ENCODE peak calls at places on chromosomes 5 and 9, in ten cellular contexts. One of them, this sample, is unnamed.

GRCh38 chr5:91065541-91065940 is 317.6 kb downstream of the ARRDC3 start:
- DNase-seq in astrocyte of the spinal cord: no peak
- DNase-seq in HCT116: no peak
- DNase-seq in cardiac muscle cell: no peak
- DNase-seq in AG10803: no peak
- DNase-seq in dorsolateral prefrontal cortex: no peak
- DNase-seq in BE2C: no peak
- DNase-seq in gastrocnemius medialis: no peak
- DNase-seq in cardiac fibroblast: no peak
- DNase-seq in sigmoid colon: no peak
- DNase-seq in this sample: no peak

GRCh38 chr5:79346420-79346824 is 110.5 kb downstream of the JMY start:
- DNase-seq in astrocyte of the spinal cord: peak
- DNase-seq in HCT116: peak
- DNase-seq in cardiac muscle cell: no peak
- DNase-seq in AG10803: peak
- DNase-seq in dorsolateral prefrontal cortex: no peak
- DNase-seq in BE2C: no peak
- DNase-seq in gastrocnemius medialis: no peak
- DNase-seq in cardiac fibroblast: no peak
- DNase-seq in sigmoid colon: no peak
- DNase-seq in this sample: peak

GRCh38 chr9:19229725-19230355 is 653 bp upstream of the DENND4C start:
- DNase-seq in astrocyte of the spinal cord: no peak
- DNase-seq in HCT116: peak
- DNase-seq in cardiac muscle cell: peak
- DNase-seq in AG10803: no peak
- DNase-seq in dorsolateral prefrontal cortex: peak
- DNase-seq in BE2C: no peak
- DNase-seq in gastrocnemius medialis: no peak
- DNase-seq in cardiac fibroblast: no peak
- DNase-seq in sigmoid colon: peak
- DNase-seq in this sample: peak

GRCh38 chr5:113713051-113713450 is 199.6 kb downstream of the YTHDC2 start:
- DNase-seq in astrocyte of the spinal cord: no peak
- DNase-seq in HCT116: no peak
- DNase-seq in cardiac muscle cell: no peak
- DNase-seq in AG10803: no peak
- DNase-seq in dorsolateral prefrontal cortex: no peak
- DNase-seq in BE2C: no peak
- DNase-seq in gastrocnemius medialis: no peak
- DNase-seq in cardiac fibroblast: no peak
- DNase-seq in sigmoid colon: no peak
- DNase-seq in this sample: no peak

GRCh38 chr9:88574993-88575392 is 40.0 kb downstream of the NXNL2 start:
- DNase-seq in astrocyte of the spinal cord: peak
- DNase-seq in HCT116: no peak
- DNase-seq in cardiac muscle cell: no peak
- DNase-seq in AG10803: peak
- DNase-seq in dorsolateral prefrontal cortex: peak
- DNase-seq in BE2C: no peak
- DNase-seq in gastrocnemius medialis: no peak
- DNase-seq in cardiac fibroblast: peak
- DNase-seq in sigmoid colon: no peak
- DNase-seq in this sample: no peak

GRCh38 chr5:94618029-94618492 is 343 bp downstream of the KIAA0825 start:
- DNase-seq in astrocyte of the spinal cord: peak
- DNase-seq in HCT116: peak
- DNase-seq in cardiac muscle cell: peak
- DNase-seq in AG10803: peak
- DNase-seq in dorsolateral prefrontal cortex: peak
- DNase-seq in BE2C: peak
- DNase-seq in gastrocnemius medialis: peak
- DNase-seq in cardiac fibroblast: peak
- DNase-seq in sigmoid colon: peak
- DNase-seq in this sample: peak

GRCh38 chr5:134432677-134433359 is 21.1 kb upstream of the CDKN2AIPNL start:
- DNase-seq in astrocyte of the spinal cord: peak
- DNase-seq in HCT116: no peak
- DNase-seq in cardiac muscle cell: no peak
- DNase-seq in AG10803: no peak
- DNase-seq in dorsolateral prefrontal cortex: peak
- DNase-seq in BE2C: no peak
- DNase-seq in gastrocnemius medialis: no peak
- DNase-seq in cardiac fibroblast: peak
- DNase-seq in sigmoid colon: no peak
- DNase-seq in this sample: peak

GRCh38 chr5:75037106-75037505 is 15.3 kb downstream of the GCNT4 start:
- DNase-seq in astrocyte of the spinal cord: peak
- DNase-seq in HCT116: peak
- DNase-seq in cardiac muscle cell: no peak
- DNase-seq in AG10803: peak
- DNase-seq in dorsolateral prefrontal cortex: peak
- DNase-seq in BE2C: no peak
- DNase-seq in gastrocnemius medialis: no peak
- DNase-seq in cardiac fibroblast: peak
- DNase-seq in sigmoid colon: no peak
- DNase-seq in this sample: peak

GRCh38 chr5:34928267-34928666 is 1.1 kb upstream of the DNAJC21 start:
- DNase-seq in astrocyte of the spinal cord: no peak
- DNase-seq in HCT116: no peak
- DNase-seq in cardiac muscle cell: no peak
- DNase-seq in AG10803: no peak
- DNase-seq in dorsolateral prefrontal cortex: no peak
- DNase-seq in BE2C: no peak
- DNase-seq in gastrocnemius medialis: no peak
- DNase-seq in cardiac fibroblast: no peak
- DNase-seq in sigmoid colon: no peak
- DNase-seq in this sample: no peak

GRCh38 chr5:53099546-53099945 is 10.0 kb downstream of the MOCS2 start:
- DNase-seq in astrocyte of the spinal cord: peak
- DNase-seq in HCT116: no peak
- DNase-seq in cardiac muscle cell: no peak
- DNase-seq in AG10803: no peak
- DNase-seq in dorsolateral prefrontal cortex: no peak
- DNase-seq in BE2C: no peak
- DNase-seq in gastrocnemius medialis: no peak
- DNase-seq in cardiac fibroblast: no peak
- DNase-seq in sigmoid colon: no peak
- DNase-seq in this sample: no peak

GRCh38 chr9:68923480-68923879 is 90.4 kb downstream of the PRKACG start:
- DNase-seq in astrocyte of the spinal cord: no peak
- DNase-seq in HCT116: no peak
- DNase-seq in cardiac muscle cell: no peak
- DNase-seq in AG10803: no peak
- DNase-seq in dorsolateral prefrontal cortex: no peak
- DNase-seq in BE2C: no peak
- DNase-seq in gastrocnemius medialis: no peak
- DNase-seq in cardiac fibroblast: no peak
- DNase-seq in sigmoid colon: no peak
- DNase-seq in this sample: no peak

GRCh38 chr9:78132688-78133033 is 101.0 kb upstream of the GNAQ start:
- DNase-seq in astrocyte of the spinal cord: peak
- DNase-seq in HCT116: no peak
- DNase-seq in cardiac muscle cell: no peak
- DNase-seq in AG10803: no peak
- DNase-seq in dorsolateral prefrontal cortex: no peak
- DNase-seq in BE2C: no peak
- DNase-seq in gastrocnemius medialis: no peak
- DNase-seq in cardiac fibroblast: no peak
- DNase-seq in sigmoid colon: no peak
- DNase-seq in this sample: no peak

GRCh38 chr9:18999173-18999785 is 33.7 kb downstream of the SAXO1 start:
- DNase-seq in astrocyte of the spinal cord: no peak
- DNase-seq in HCT116: no peak
- DNase-seq in cardiac muscle cell: no peak
- DNase-seq in AG10803: no peak
- DNase-seq in dorsolateral prefrontal cortex: no peak
- DNase-seq in BE2C: no peak
- DNase-seq in gastrocnemius medialis: no peak
- DNase-seq in cardiac fibroblast: no peak
- DNase-seq in sigmoid colon: no peak
- DNase-seq in this sample: no peak

DNA sequence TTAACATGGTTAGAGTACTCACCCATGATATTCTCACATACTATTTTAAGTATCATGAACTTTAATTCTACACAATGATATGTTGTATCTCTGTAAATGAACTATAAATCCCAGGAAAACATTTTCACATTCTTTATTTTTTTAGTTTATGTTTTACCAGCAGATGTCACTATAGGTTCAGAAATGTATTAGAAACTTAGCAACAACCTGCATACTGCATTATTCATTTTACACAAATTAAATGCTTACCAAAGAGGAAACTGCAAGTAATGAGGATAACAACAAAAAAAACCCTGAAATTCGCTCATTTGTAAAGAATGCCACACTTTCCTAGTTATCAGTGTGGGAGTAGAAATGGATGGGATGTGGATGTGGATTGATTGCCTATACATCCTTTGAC is 217.5 kb upstream of the OTULINL start:
- DNase-seq in astrocyte of the spinal cord: no peak
- DNase-seq in HCT116: no peak
- DNase-seq in cardiac muscle cell: no peak
- DNase-seq in AG10803: no peak
- DNase-seq in dorsolateral prefrontal cortex: no peak
- DNase-seq in BE2C: no peak
- DNase-seq in gastrocnemius medialis: no peak
- DNase-seq in cardiac fibroblast: peak
- DNase-seq in sigmoid colon: no peak
- DNase-seq in this sample: no peak
- TF ChIP-seq CTCF in astrocyte of the spinal cord: no peak
- TF ChIP-seq CTCF in HCT116: no peak
- TF ChIP-seq CTCF in cardiac muscle cell: no peak
- TF ChIP-seq CTCF in AG10803: no peak
- TF ChIP-seq CTCF in dorsolateral prefrontal cortex: peak
- TF ChIP-seq CTCF in BE2C: no peak
- TF ChIP-seq CTCF in gastrocnemius medialis: no peak
- TF ChIP-seq CTCF in cardiac fibroblast: no peak
- TF ChIP-seq CTCF in sigmoid colon: no peak
- TF ChIP-seq CTCF in this sample: no peak

GRCh38 chr5:1485320-1486118 is 38.2 kb downstream of the LPCAT1 start:
- DNase-seq in astrocyte of the spinal cord: no peak
- DNase-seq in HCT116: no peak
- DNase-seq in cardiac muscle cell: no peak
- DNase-seq in AG10803: no peak
- DNase-seq in dorsolateral prefrontal cortex: no peak
- DNase-seq in BE2C: no peak
- DNase-seq in gastrocnemius medialis: no peak
- DNase-seq in cardiac fibroblast: no peak
- DNase-seq in sigmoid colon: no peak
- DNase-seq in this sample: no peak
- H3K4me3 ChIP-seq in astrocyte of the spinal cord: no peak
- H3K4me3 ChIP-seq in HCT116: no peak
- H3K4me3 ChIP-seq in cardiac muscle cell: no peak
- H3K4me3 ChIP-seq in AG10803: no peak
- H3K4me3 ChIP-seq in dorsolateral prefrontal cortex: no peak
- H3K4me3 ChIP-seq in BE2C: no peak
- H3K4me3 ChIP-seq in gastrocnemius medialis: no peak
- H3K4me3 ChIP-seq in cardiac fibroblast: no peak
- H3K4me3 ChIP-seq in sigmoid colon: no peak
- H3K4me3 ChIP-seq in this sample: no peak

GRCh38 chr5:132476853-132477729 is 13.5 kb downstream of the IRF1 start:
- DNase-seq in astrocyte of the spinal cord: no peak
- DNase-seq in HCT116: no peak
- DNase-seq in cardiac muscle cell: no peak
- DNase-seq in AG10803: no peak
- DNase-seq in dorsolateral prefrontal cortex: no peak
- DNase-seq in BE2C: no peak
- DNase-seq in gastrocnemius medialis: no peak
- DNase-seq in cardiac fibroblast: no peak
- DNase-seq in sigmoid colon: peak
- DNase-seq in this sample: no peak
- TF ChIP-seq CTCF in astrocyte of the spinal cord: no peak
- TF ChIP-seq CTCF in HCT116: no peak
- TF ChIP-seq CTCF in cardiac muscle cell: no peak
- TF ChIP-seq CTCF in AG10803: no peak
- TF ChIP-seq CTCF in dorsolateral prefrontal cortex: no peak
- TF ChIP-seq CTCF in BE2C: peak
- TF ChIP-seq CTCF in gastrocnemius medialis: no peak
- TF ChIP-seq CTCF in cardiac fibroblast: peak
- TF ChIP-seq CTCF in sigmoid colon: no peak
- TF ChIP-seq CTCF in this sample: peak

GRCh38 chr9:128895556-128895955 is 13.6 kb downstream of the LRRC8A start:
- DNase-seq in astrocyte of the spinal cord: peak
- DNase-seq in HCT116: no peak
- DNase-seq in cardiac muscle cell: no peak
- DNase-seq in AG10803: no peak
- DNase-seq in dorsolateral prefrontal cortex: no peak
- DNase-seq in BE2C: no peak
- DNase-seq in gastrocnemius medialis: no peak
- DNase-seq in cardiac fibroblast: no peak
- DNase-seq in sigmoid colon: no peak
- DNase-seq in this sample: no peak

GRCh38 chr9:128891354-128892222 is 9.7 kb downstream of the LRRC8A start:
- DNase-seq in astrocyte of the spinal cord: no peak
- DNase-seq in HCT116: no peak
- DNase-seq in cardiac muscle cell: no peak
- DNase-seq in AG10803: no peak
- DNase-seq in dorsolateral prefrontal cortex: no peak
- DNase-seq in BE2C: no peak
- DNase-seq in gastrocnemius medialis: no peak
- DNase-seq in cardiac fibroblast: no peak
- DNase-seq in sigmoid colon: no peak
- DNase-seq in this sample: peak

GRCh38 chr9:128893354-128893753 is 11.4 kb downstream of the LRRC8A start:
- DNase-seq in astrocyte of the spinal cord: no peak
- DNase-seq in HCT116: no peak
- DNase-seq in cardiac muscle cell: no peak
- DNase-seq in AG10803: no peak
- DNase-seq in dorsolateral prefrontal cortex: no peak
- DNase-seq in BE2C: no peak
- DNase-seq in gastrocnemius medialis: no peak
- DNase-seq in cardiac fibroblast: no peak
- DNase-seq in sigmoid colon: no peak
- DNase-seq in this sample: no peak

GRCh38 chr9:128894764-128895163 is 12.8 kb downstream of the LRRC8A start:
- DNase-seq in astrocyte of the spinal cord: no peak
- DNase-seq in HCT116: no peak
- DNase-seq in cardiac muscle cell: no peak
- DNase-seq in AG10803: no peak
- DNase-seq in dorsolateral prefrontal cortex: no peak
- DNase-seq in BE2C: no peak
- DNase-seq in gastrocnemius medialis: no peak
- DNase-seq in cardiac fibroblast: no peak
- DNase-seq in sigmoid colon: no peak
- DNase-seq in this sample: no peak

DNA sequence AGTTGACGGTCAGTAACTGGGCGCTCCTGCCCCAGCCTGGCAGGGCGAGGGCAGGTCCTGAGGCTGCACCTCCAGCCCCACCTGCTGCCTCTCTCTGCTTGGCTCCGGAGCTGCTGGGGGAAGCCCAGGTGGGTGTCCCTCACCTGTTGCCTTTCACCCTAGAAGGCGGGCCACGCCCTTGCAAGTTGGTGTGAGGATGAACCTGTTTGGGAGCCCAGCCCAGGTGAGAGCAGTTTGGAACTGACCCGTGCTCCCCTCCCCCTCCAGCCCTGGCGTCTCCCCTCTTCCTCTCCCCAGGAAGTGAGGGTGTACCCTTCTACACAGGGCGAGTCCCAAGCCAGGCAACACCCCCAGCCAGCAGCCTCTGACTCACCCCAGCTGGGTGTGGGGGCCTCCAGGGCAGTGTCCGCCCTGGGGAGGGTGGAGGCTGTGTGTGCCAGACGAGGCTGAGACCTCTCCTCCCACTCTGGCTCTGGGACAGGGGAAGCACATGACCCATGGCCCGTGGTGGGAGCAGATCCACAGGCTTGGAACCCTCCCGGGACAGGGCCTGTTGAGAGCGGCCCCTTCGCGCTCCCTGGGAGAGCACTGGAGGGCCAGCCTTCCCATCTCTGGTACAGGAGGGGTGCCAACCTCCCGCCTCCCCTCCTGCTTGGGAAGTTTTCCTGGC is 10.4 kb downstream of the LRRC8A start:
- DNase-seq in astrocyte of the spinal cord: peak
- DNase-seq in HCT116: no peak
- DNase-seq in cardiac muscle cell: no peak
- DNase-seq in AG10803: peak
- DNase-seq in dorsolateral prefrontal cortex: peak
- DNase-seq in BE2C: peak
- DNase-seq in gastrocnemius medialis: peak
- DNase-seq in cardiac fibroblast: peak
- DNase-seq in sigmoid colon: peak
- DNase-seq in this sample: peak
- H3K4me3 ChIP-seq in astrocyte of the spinal cord: no peak
- H3K4me3 ChIP-seq in HCT116: no peak
- H3K4me3 ChIP-seq in cardiac muscle cell: no peak
- H3K4me3 ChIP-seq in AG10803: peak
- H3K4me3 ChIP-seq in dorsolateral prefrontal cortex: peak
- H3K4me3 ChIP-seq in BE2C: no peak
- H3K4me3 ChIP-seq in gastrocnemius medialis: peak
- H3K4me3 ChIP-seq in cardiac fibroblast: peak
- H3K4me3 ChIP-seq in sigmoid colon: peak
- H3K4me3 ChIP-seq in this sample: no peak

This sample was measured in bronchial epithelial cell.